ENCODE peak calls at places on chromosomes 6 and 20, in six cellular contexts. Y is tibial nerve, R is transverse colon, C is stomach, J is upper lobe of left lung, P is sigmoid colon. Z is an unnamed sample.
A peak's percentile ranks its signal among the peaks of the same experiment; 100 is the strongest.

GRCh38 chr6:36382976-36383375 is 4.5 kb downstream of the ETV7 start:
- DNase-seq in Y (no peak), R (no peak), C (no peak), J (no peak), P (peak; percentile 11), Z (peak; percentile 34)

GRCh38 chr6:165551828-165552227 is 111.2 kb downstream of the PDE10A start:
- DNase-seq in Y (no peak), R (no peak), C (no peak), J (no peak), P (no peak), Z (no peak)

GRCh38 chr20:56893206-56893605 is 264.1 kb downstream of the TFAP2C start:
- DNase-seq in Y (no peak), R (no peak), C (no peak), J (no peak), P (no peak), Z (no peak)

GRCh38 chr20:3654326-3655031 is 8.7 kb downstream of the GFRA4 start:
- DNase-seq in Y (no peak), R (no peak), C (no peak), J (no peak), P (no peak), Z (no peak)

GRCh38 chr6:53768636-53769035 is 26.2 kb upstream of the LRRC1 start:
- DNase-seq in Y (no peak), R (no peak), C (no peak), J (no peak), P (no peak), Z (no peak)

GRCh38 chr20:44017905-44018683 is 103.4 kb downstream of the TOX2 start:
- DNase-seq in Y (no peak), R (peak; percentile 91), C (peak; percentile 74), J (no peak), P (peak; percentile 91), Z (no peak)

GRCh38 chr20:25118529-25118928 is 36.6 kb upstream of the VSX1 start:
- DNase-seq in Y (no peak), R (no peak), C (no peak), J (no peak), P (no peak), Z (no peak)

GRCh38 chr20:58650181-58650775 is 805 bp upstream of the STX16 start:
- DNase-seq in Y (peak; percentile 29), R (no peak), C (no peak), J (peak; percentile 91), P (peak; percentile 63), Z (peak; percentile 79)

GRCh38 chr20:50399917-50400704 is 110.1 kb upstream of the PTPN1 start:
- DNase-seq in Y (no peak), R (no peak), C (peak; percentile 71), J (no peak), P (no peak), Z (no peak)

GRCh38 chr6:147716434-147716833 is 207.9 kb downstream of the SAMD5 start:
- DNase-seq in Y (no peak), R (no peak), C (no peak), J (no peak), P (no peak), Z (no peak)

GRCh38 chr20:46010491-46011405 is 2.0 kb downstream of the MMP9 start:
- DNase-seq in Y (no peak), R (no peak), C (no peak), J (peak; percentile 84), P (no peak), Z (no peak)

GRCh38 chr6:170087946-170088348 is 202.9 kb downstream of the DLL1 start:
- DNase-seq in Y (no peak), R (peak; percentile 55), C (peak; percentile 35), J (peak; percentile 87), P (peak; percentile 63), Z (peak; percentile 79)

GRCh38 chr20:1212607-1213396 is 9.5 kb downstream of the C20orf202 start:
- DNase-seq in Y (peak; percentile 64), R (peak; percentile 71), C (peak; percentile 73), J (no peak), P (peak; percentile 77), Z (peak; percentile 88)

GRCh38 chr20:6490849-6491248 is 276.6 kb upstream of the BMP2 start:
- DNase-seq in Y (no peak), R (no peak), C (no peak), J (no peak), P (no peak), Z (no peak)

GRCh38 chr6:30076333-30076732 is 764 bp upstream of the RNF39 start:
- DNase-seq in Y (no peak), R (no peak), C (no peak), J (no peak), P (no peak), Z (no peak)

GRCh38 chr6:142945071-142945445 is at the start of gene HIVEP2:
- DNase-seq in Y (peak; percentile 84), R (peak; percentile 91), C (peak; percentile 88), J (peak; percentile 96), P (peak; percentile 96), Z (peak; percentile 95)

GRCh38 chr6:13466304-13467215 is 20.8 kb downstream of the GFOD1 start:
- DNase-seq in Y (no peak), R (no peak), C (no peak), J (no peak), P (no peak), Z (no peak)

GRCh38 chr6:21402368-21402767 is 191.2 kb upstream of the SOX4 start:
- DNase-seq in Y (peak; percentile 74), R (no peak), C (no peak), J (no peak), P (peak; percentile 79), Z (no peak)
- TF ChIP-seq EP300 in Y (no peak), R (no peak), C (no peak), J (no peak), P (no peak), Z (no peak)

DNA sequence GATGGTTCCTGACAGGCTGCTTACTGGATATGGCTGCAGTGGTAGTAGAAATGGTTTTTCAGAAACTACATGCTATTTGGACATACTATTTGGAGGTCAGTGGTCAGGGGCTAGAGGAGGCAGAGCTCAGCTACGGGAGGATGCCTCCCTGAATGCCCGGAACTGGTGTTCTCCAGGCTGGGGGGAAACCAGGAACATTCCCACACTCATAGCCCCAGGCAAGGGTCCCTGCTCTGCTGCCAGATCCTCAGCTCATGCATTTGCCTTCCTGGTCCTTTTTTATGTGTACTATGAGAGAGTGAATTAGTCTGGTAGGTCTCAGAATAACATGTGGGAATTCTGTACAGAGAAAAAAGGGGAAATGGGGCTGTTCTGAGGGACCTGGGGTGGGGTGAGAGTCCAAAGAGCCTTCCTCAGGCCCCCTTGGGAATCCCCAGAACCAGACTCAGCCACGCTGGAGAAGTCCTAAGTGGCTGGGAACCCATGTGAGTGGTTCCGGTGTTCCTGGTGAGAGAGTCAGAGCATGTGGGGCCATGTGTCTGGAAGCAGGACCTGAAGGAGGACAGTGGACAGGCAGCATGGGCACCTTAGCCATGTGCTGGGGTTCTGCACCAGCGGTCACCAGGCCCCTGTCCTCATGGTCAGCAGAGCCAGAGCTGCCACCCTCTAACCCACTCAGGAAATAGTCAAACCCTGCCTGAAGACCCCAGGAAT is 58.0 kb upstream of the MYL9 start:
- DNase-seq in Y (no peak), R (no peak), C (no peak), J (no peak), P (no peak), Z (no peak)
- H3K27ac ChIP-seq in Y (peak overlapping the region; percentile 61), R (no peak overlapping the region), C (peak overlapping the region; percentile 63), J (peak overlapping the region; percentile 47), P (peak overlapping the region; percentile 33), Z (peak overlapping the region; percentile 42)

GRCh38 chr6:15677822-15678221 is 15.0 kb upstream of the DTNBP1 start:
- DNase-seq in Y (no peak), R (no peak), C (no peak), J (no peak), P (no peak), Z (no peak)
- TF ChIP-seq EP300 in Y (no peak), R (no peak), C (no peak), J (no peak), P (no peak), Z (no peak)

GRCh38 chr6:135144678-135145508 is 36.2 kb upstream of the MYB start:
- DNase-seq in Y (no peak), R (no peak), C (no peak), J (no peak), P (no peak), Z (no peak)
- H3K27ac ChIP-seq in Y (no peak overlapping the region), R (no peak overlapping the region), C (no peak overlapping the region), J (no peak overlapping the region), P (no peak overlapping the region), Z (no peak overlapping the region)

Z was measured in suprapubic skin.